ENCODE peak calls at places on chromosomes 16 and 17, in ten cellular contexts. Z is kidney tubule cell, J is fibroblast of pulmonary artery, C is transverse colon, Y is AG04449, M is hypothalamus, G is HFF-Myc, H is posterior cingulate gyrus, O is AG09319, N is iPS-NIHi11. X is an unnamed sample.

GRCh38 chr17:58411408-58411894 is 5.9 kb downstream of the RNF43 start:
- DNase-seq in Z (no peak), H (no peak), G (no peak), C (no peak), N (no peak), J (peak; percentile 8), M (no peak), Y (no peak), O (no peak), X (no peak)

GRCh38 chr16:85281181-85281580 is 168.9 kb upstream of the CIBAR2 start:
- DNase-seq in M (no peak), C (no peak), Z (no peak), Y (no peak), G (no peak), H (no peak), O (no peak), N (no peak), J (no peak), X (no peak)

GRCh38 chr16:2507052-2507678 is 6.6 kb upstream of the ATP6V0C start:
- DNase-seq in M (no peak), G (no peak), Y (no peak), Z (no peak), N (no peak), O (no peak), C (peak; percentile 49), J (no peak), H (no peak), X (no peak)

GRCh38 chr17:71703701-71704100 is 417.1 kb upstream of the SOX9 start:
- DNase-seq in M (no peak), N (no peak), G (no peak), Y (no peak), C (no peak), Z (no peak), H (no peak), J (no peak), O (no peak), X (no peak)

GRCh38 chr16:53084736-53085538 is 30.1 kb downstream of the CHD9 start:
- DNase-seq in N (no peak), M (no peak), H (no peak), Z (no peak), G (no peak), J (no peak), Y (no peak), O (no peak), C (no peak), X (no peak)

GRCh38 chr17:48066656-48067055 is 18.5 kb downstream of the NFE2L1 start:
- DNase-seq in N (no peak), C (no peak), J (no peak), Y (no peak), H (no peak), G (no peak), Z (no peak), O (no peak), M (no peak), X (no peak)

GRCh38 chr17:4073983-4074830 is 68.6 kb downstream of the ZZEF1 start:
- DNase-seq in Z (no peak), H (no peak), N (no peak), O (no peak), M (no peak), G (no peak), J (no peak), Y (no peak), C (peak; percentile 55), X (no peak)

GRCh38 chr17:57823469-57824401 is 26.1 kb downstream of the MRPS23 start:
- DNase-seq in Z (peak; percentile 80), O (no peak), N (no peak), J (peak; percentile 6), M (no peak), H (no peak), G (no peak), Y (no peak), C (no peak), X (no peak)

GRCh38 chr17:44794699-44795413 is 35.2 kb downstream of the GJC1 start:
- DNase-seq in O (peak; percentile 43), H (no peak), M (no peak), Z (peak; percentile 99), J (peak; percentile 82), Y (peak; percentile 71), G (peak; percentile 78), N (no peak), C (no peak), X (no peak)

GRCh38 chr16:3645504-3646347 is 8.8 kb upstream of the DNASE1 start:
- DNase-seq in Y (no peak), G (no peak), M (no peak), H (no peak), J (no peak), C (no peak), N (peak; percentile 83), Z (peak; percentile 23), O (no peak), X (peak; percentile 76)

GRCh38 chr17:77884019-77884418 is 74.5 kb upstream of the TNRC6C start:
- DNase-seq in G (no peak), Z (no peak), M (peak; percentile 74), Y (no peak), O (no peak), J (peak; percentile 23), C (no peak), N (peak; percentile 84), H (peak; percentile 97), X (peak; percentile 61)

GRCh38 chr17:17892009-17892408 is 55.2 kb upstream of the SREBF1 start:
- DNase-seq in G (no peak), H (no peak), M (no peak), C (no peak), J (no peak), O (no peak), Y (no peak), N (no peak), Z (no peak), X (no peak)

GRCh38 chr17:75720656-75721462 is at the start of gene ITGB4:
- DNase-seq in C (peak; percentile 91), O (no peak), J (no peak), M (peak; percentile 32), Y (no peak), G (no peak), N (peak; percentile 96), Z (peak; percentile 88), H (peak; percentile 53), X (peak; percentile 87)

X was measured in WTC11.